ENCODE peak calls at places on chromosome 20, in ten cellular contexts. Y, F, M, E, U, D, B, H, A and C are unnamed samples.

GRCh38 chr20:56985286-56985685 is 281.2 kb downstream of the BMP7 start:
- DNase-seq in U (no peak), H (no peak), Y (no peak), E (no peak), B (no peak), F (no peak), D (no peak), A (no peak), M (no peak), C (no peak)

GRCh38 chr20:32527447-32528055 is 57.6 kb downstream of the NOL4L start:
- DNase-seq in H (peak; percentile 88), U (no peak), D (no peak), Y (no peak), E (no peak), B (no peak), F (peak; percentile 58), A (no peak), M (no peak), C (no peak)

GRCh38 chr20:20365593-20365992 is 2.3 kb upstream of the INSM1 start:
- DNase-seq in F (no peak), H (no peak), Y (no peak), D (no peak), B (no peak), U (no peak), A (no peak), M (no peak), E (no peak), C (no peak)

GRCh38 chr20:26308961-26309360 is 612.3 kb upstream of the ZNF337 start:
- DNase-seq in E (no peak), F (no peak), B (no peak), H (no peak), M (no peak), A (no peak), U (no peak), D (no peak), Y (no peak), C (no peak)

GRCh38 chr20:10537850-10538480 is 102.9 kb downstream of the SLX4IP start:
- DNase-seq in Y (no peak), D (no peak), A (no peak), U (no peak), E (no peak), M (no peak), B (no peak), F (no peak), H (no peak), C (no peak)

GRCh38 chr20:3887870-3888614 is 1.1 kb upstream of the PANK2 start:
- DNase-seq in B (no peak), F (no peak), D (no peak), M (no peak), U (no peak), Y (no peak), E (no peak), A (peak; percentile 3), H (peak; percentile 90), C (no peak)

GRCh38 chr20:44910690-44911262 is 916 bp downstream of the PABPC1L start:
- DNase-seq in F (no peak), B (no peak), A (no peak), D (no peak), H (peak; percentile 39), Y (no peak), U (no peak), E (no peak), M (no peak), C (no peak)

GRCh38 chr20:63740501-63741353 is 1.2 kb downstream of the SLC2A4RG start:
- DNase-seq in D (peak; percentile 41), U (peak; percentile 98), F (peak; percentile 31), E (no peak), M (no peak), Y (peak; percentile 98), H (peak; percentile 79), A (no peak), B (no peak), C (peak; percentile 82)

GRCh38 chr20:51311636-51312479 is 230.7 kb downstream of the NFATC2 start:
- DNase-seq in Y (no peak), B (no peak), E (peak; percentile 74), U (peak; percentile 48), F (no peak), H (no peak), M (no peak), D (no peak), A (no peak), C (peak; percentile 43)

GRCh38 chr20:934186-934840 is 18.2 kb upstream of the ANGPT4 start:
- DNase-seq in A (no peak), Y (no peak), U (no peak), D (no peak), M (no peak), B (no peak), F (no peak), E (no peak), H (no peak), C (no peak)

GRCh38 chr20:21004386-21005076 is 101.6 kb downstream of the LINC00237 start:
- DNase-seq in M (no peak), A (no peak), Y (no peak), B (no peak), D (no peak), F (no peak), H (no peak), U (no peak), E (no peak), C (no peak)

GRCh38 chr20:57843941-57844625 is 134.3 kb upstream of the PMEPA1 start:
- DNase-seq in U (no peak), H (no peak), B (no peak), A (no peak), Y (no peak), D (no peak), M (no peak), F (no peak), E (no peak), C (no peak)

GRCh38 chr20:61566691-61567090 is 314.6 kb downstream of the CDH4 start:
- DNase-seq in Y (no peak), H (no peak), E (no peak), U (no peak), A (no peak), F (no peak), B (no peak), D (no peak), M (no peak), C (no peak)

GRCh38 chr20:6418732-6419131 is 295.9 kb upstream of the FERMT1 start:
- DNase-seq in F (no peak), H (no peak), A (no peak), E (no peak), M (no peak), Y (no peak), B (no peak), U (no peak), D (no peak), C (no peak)

GRCh38 chr20:56391596-56392281 is at the start of gene AURKA:
- DNase-seq in B (no peak), E (no peak), A (no peak), D (no peak), Y (no peak), F (no peak), H (no peak), U (peak; percentile 9), M (no peak), C (no peak)

GRCh38 chr20:44908987-44909871 is 631 bp upstream of the PABPC1L start:
- DNase-seq in A (no peak), F (no peak), H (no peak), B (no peak), U (no peak), Y (no peak), M (no peak), E (no peak), D (no peak), C (no peak)

GRCh38 chr20:56554869-56555268 is 21.8 kb downstream of the FAM209B start:
- DNase-seq in M (peak; percentile 8), F (peak; percentile 24), A (no peak), B (no peak), Y (peak; percentile 70), E (peak; percentile 31), D (no peak), H (peak; percentile 64), U (peak; percentile 60), C (peak; percentile 99)

GRCh38 chr20:45461225-45461624 is 8.3 kb upstream of the WFDC2 start:
- DNase-seq in H (no peak), E (no peak), B (no peak), M (no peak), F (no peak), U (no peak), Y (no peak), A (no peak), D (no peak), C (no peak)

GRCh38 chr20:48912065-48912464 is 9.4 kb upstream of the ARFGEF2 start:
- DNase-seq in H (no peak), A (no peak), F (no peak), B (no peak), U (no peak), Y (no peak), D (no peak), M (no peak), E (no peak), C (no peak)

GRCh38 chr20:48695255-48695654 is 132.5 kb downstream of the PREX1 start:
- DNase-seq in U (no peak), Y (no peak), B (no peak), D (no peak), F (no peak), H (no peak), M (no peak), A (no peak), E (no peak), C (no peak)

GRCh38 chr20:45987108-45987780 is 15.2 kb upstream of the ZNF335 start:
- DNase-seq in F (peak; percentile 85), A (peak; percentile 69), Y (peak; percentile 84), D (peak; percentile 54), U (peak; percentile 74), E (no peak), H (peak; percentile 76), M (peak; percentile 82), B (peak; percentile 66), C (peak; percentile 60)

GRCh38 chr20:58650181-58650775 is 805 bp upstream of the STX16 start:
- DNase-seq in A (no peak), M (peak; percentile 43), F (no peak), U (no peak), B (peak; percentile 36), E (no peak), D (peak; percentile 25), H (no peak), Y (no peak), C (no peak)

GRCh38 chr20:32108814-32109391 is 611 bp upstream of the TM9SF4 start:
- DNase-seq in E (no peak), Y (no peak), F (no peak), D (no peak), A (no peak), M (no peak), U (no peak), B (no peak), H (no peak), C (no peak)

GRCh38 chr20:46811328-46812084 is 83.1 kb upstream of the EYA2 start:
- DNase-seq in U (no peak), M (no peak), H (peak; percentile 98), Y (no peak), E (no peak), F (no peak), D (no peak), B (no peak), A (no peak), C (no peak)

GRCh38 chr20:22929661-22930060 is 105.5 kb upstream of the SSTR4 start:
- DNase-seq in B (no peak), H (no peak), Y (no peak), F (no peak), A (no peak), E (no peak), U (no peak), M (no peak), D (no peak), C (no peak)